ENCODE peak calls at places on chromosomes 6 and 20, in five cellular contexts. F is HCT116, G is H1, M is spleen, S is upper lobe of left lung. C is an unnamed sample.

GRCh38 chr6:145092554-145092953 is 642.8 kb downstream of the EPM2A start:
- DNase-seq in F (no peak), G (no peak), M (no peak), S (no peak), C (no peak)

GRCh38 chr6:108785653-108786052 is 62.6 kb upstream of the ARMC2 start:
- DNase-seq in F (no peak), G (no peak), M (no peak), S (no peak), C (no peak)

GRCh38 chr20:64279826-64280459 is 24.4 kb downstream of the PCMTD2 start:
- DNase-seq in F (no peak), G (no peak), M (no peak), S (no peak), C (no peak)

GRCh38 chr20:52104546-52105044 is 87.0 kb downstream of the ZFP64 start:
- DNase-seq in F (no peak), G (peak), M (no peak), S (peak), C (no peak)

GRCh38 chr6:106181664-106182418 is 95.7 kb downstream of the PRDM1 start:
- DNase-seq in F (no peak), G (no peak), M (no peak), S (no peak), C (no peak)

GRCh38 chr6:151512481-151512880 is 18.7 kb downstream of the CCDC170 start:
- DNase-seq in F (no peak), G (no peak), M (no peak), S (no peak), C (no peak)

GRCh38 chr6:136950436-136950835 is 28.3 kb downstream of the SLC35D3 start:
- DNase-seq in F (no peak), G (no peak), M (no peak), S (no peak), C (no peak)

GRCh38 chr20:9617062-9617461 is 102.7 kb downstream of the LAMP5 start:
- DNase-seq in F (peak), G (no peak), M (no peak), S (no peak), C (peak)

GRCh38 chr6:132188865-132189264 is 212.4 kb downstream of the MOXD1 start:
- DNase-seq in F (peak), G (no peak), M (no peak), S (no peak), C (no peak)

GRCh38 chr6:138722425-138723371 is 50.9 kb upstream of the CCDC28A start:
- DNase-seq in F (peak), G (no peak), M (no peak), S (no peak), C (no peak)

GRCh38 chr6:119587537-119587936 is 238.0 kb upstream of the MAN1A1 start:
- DNase-seq in F (peak), G (no peak), M (no peak), S (no peak), C (no peak)

GRCh38 chr6:13415276-13415675 is 72.1 kb downstream of the GFOD1 start:
- DNase-seq in F (no peak), G (no peak), M (no peak), S (no peak), C (no peak)

GRCh38 chr6:111639266-111639665 is 33.6 kb upstream of the TRAF3IP2 start:
- DNase-seq in F (no peak), G (no peak), M (no peak), S (no peak), C (no peak)

GRCh38 chr6:90368001-90368400 is 71.4 kb upstream of the BACH2 start:
- DNase-seq in F (no peak), G (no peak), M (no peak), S (no peak), C (no peak)

GRCh38 chr6:142459267-142459666 is 157.5 kb downstream of the ADGRG6 start:
- DNase-seq in F (no peak), G (no peak), M (no peak), S (no peak), C (no peak)

GRCh38 chr6:107757910-107758309 is 66.2 kb downstream of the SCML4 start:
- DNase-seq in F (no peak), G (no peak), M (no peak), S (no peak), C (no peak)

GRCh38 chr6:82987951-82988350 is 77.7 kb downstream of the UBE3D start:
- DNase-seq in F (no peak), G (no peak), M (no peak), S (no peak), C (no peak)

GRCh38 chr6:106069478-106069877 is 16.7 kb upstream of the PRDM1 start:
- DNase-seq in F (no peak), G (no peak), M (no peak), S (no peak), C (no peak)

GRCh38 chr6:22320750-22321149 is 23.9 kb upstream of the PRL start:
- DNase-seq in F (peak), G (no peak), M (no peak), S (no peak), C (no peak)

GRCh38 chr6:43744490-43744889 is 25.5 kb upstream of the VEGFA start:
- DNase-seq in F (no peak), G (no peak), M (peak), S (no peak), C (peak)

GRCh38 chr6:97697450-97697849 is 414.4 kb upstream of the MMS22L start:
- DNase-seq in F (no peak), G (no peak), M (no peak), S (no peak), C (no peak)

GRCh38 chr20:25325073-25325472 is 65.6 kb downstream of the ABHD12 start:
- DNase-seq in F (no peak), G (no peak), M (no peak), S (no peak), C (no peak)

GRCh38 chr6:28263946-28264345 is 3.0 kb upstream of the ZSCAN26 start:
- DNase-seq in F (no peak), G (no peak), M (no peak), S (no peak), C (no peak)

GRCh38 chr20:21574443-21574842 is 60.6 kb upstream of the NKX2-2 start:
- DNase-seq in F (no peak), G (no peak), M (no peak), S (no peak), C (no peak)

GRCh38 chr6:8013763-8014162 is 50.4 kb downstream of the BLOC1S5 start:
- DNase-seq in F (no peak), G (no peak), M (no peak), S (no peak), C (no peak)

GRCh38 chr6:37175332-37176267 is 5.6 kb downstream of the PIM1 start:
- DNase-seq in F (no peak), G (no peak), M (peak), S (no peak), C (no peak)

GRCh38 chr6:158022749-158023596 is 41.3 kb downstream of the SYNJ2 start:
- DNase-seq in F (no peak), G (no peak), M (peak), S (no peak), C (no peak)

GRCh38 chr20:35568645-35569044 is 26.8 kb downstream of the ERGIC3 start:
- DNase-seq in F (peak), G (no peak), M (peak), S (no peak), C (no peak)

GRCh38 chr20:40225596-40225995 is 463.4 kb downstream of the MAFB start:
- DNase-seq in F (no peak), G (no peak), M (no peak), S (no peak), C (no peak)

GRCh38 chr20:56932575-56933330 is 303.6 kb downstream of the TFAP2C start:
- DNase-seq in F (no peak), G (no peak), M (no peak), S (no peak), C (no peak)

GRCh38 chr6:43308101-43308989 is at the start of gene CRIP3:
- DNase-seq in F (no peak), G (peak), M (peak), S (peak), C (no peak)

GRCh38 chr6:20126789-20127653 is 85.2 kb downstream of the MBOAT1 start:
- DNase-seq in F (peak), G (no peak), M (peak), S (peak), C (peak)

GRCh38 chr6:52361945-52362442 is at the start of gene PAQR8:
- DNase-seq in F (peak), G (no peak), M (peak), S (peak), C (peak)
- TF ChIP-seq POLR2AphosphoS5 in F (peak), G (no peak), M (peak), S (peak), C (no peak)

GRCh38 chr6:113858067-113858604 is 991 bp downstream of the MARCKS start:
- DNase-seq in F (no peak), G (no peak), M (peak), S (no peak), C (no peak)
- TF ChIP-seq POLR2A in F (no peak), G (no peak), M (no peak), S (no peak), C (no peak)

GRCh38 chr20:18971121-18971520 is 157.5 kb downstream of the SCP2D1 start:
- DNase-seq in F (no peak), G (no peak), M (no peak), S (no peak), C (no peak)

GRCh38 chr20:18971574-18971973 is 158.0 kb downstream of the SCP2D1 start:
- DNase-seq in F (no peak), G (no peak), M (no peak), S (no peak), C (no peak)

GRCh38 chr20:18972251-18972876 is 158.8 kb downstream of the SCP2D1 start:
- DNase-seq in F (no peak), G (no peak), M (no peak), S (no peak), C (no peak)

GRCh38 chr20:18974660-18975059 is 161.1 kb downstream of the SCP2D1 start:
- DNase-seq in F (no peak), G (no peak), M (no peak), S (no peak), C (no peak)

DNA sequence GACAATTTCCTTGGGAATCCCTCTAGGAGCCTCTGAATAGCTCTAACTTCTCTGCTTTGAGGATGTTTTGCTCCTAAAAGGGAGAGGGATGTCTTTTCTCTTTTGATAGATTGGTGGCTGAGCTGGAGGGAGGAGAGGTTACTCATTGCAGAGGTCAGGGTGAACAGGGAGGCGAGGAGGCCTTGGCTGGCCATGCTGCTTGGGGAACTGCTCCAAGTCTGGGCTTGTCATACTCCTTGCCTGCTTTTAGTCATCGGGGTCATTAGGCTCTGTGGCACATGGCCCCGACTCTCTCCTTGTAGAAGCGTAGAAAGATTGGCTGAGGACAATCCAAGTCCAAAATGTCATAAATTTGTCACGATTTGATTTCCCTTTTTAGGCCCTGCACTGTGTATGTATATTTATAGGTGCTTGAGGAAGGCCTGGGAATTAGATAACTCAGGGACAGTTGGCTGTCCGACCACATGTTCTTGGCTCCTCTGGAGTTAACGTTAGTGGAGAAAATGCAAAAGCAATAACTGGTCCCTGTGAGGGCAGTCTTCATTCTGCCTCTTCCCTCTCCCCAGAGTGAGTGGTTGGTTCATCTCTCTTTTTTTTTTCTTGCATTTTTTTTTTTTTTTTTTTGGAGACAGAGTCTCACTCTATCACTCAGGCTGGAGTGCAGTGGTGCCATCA is 160.1 kb downstream of the SCP2D1 start:
- DNase-seq in F (no peak), G (no peak), M (no peak), S (no peak), C (peak)
- H3K27ac ChIP-seq in F (no peak), G (no peak), M (peak), S (no peak), C (peak)

DNA sequence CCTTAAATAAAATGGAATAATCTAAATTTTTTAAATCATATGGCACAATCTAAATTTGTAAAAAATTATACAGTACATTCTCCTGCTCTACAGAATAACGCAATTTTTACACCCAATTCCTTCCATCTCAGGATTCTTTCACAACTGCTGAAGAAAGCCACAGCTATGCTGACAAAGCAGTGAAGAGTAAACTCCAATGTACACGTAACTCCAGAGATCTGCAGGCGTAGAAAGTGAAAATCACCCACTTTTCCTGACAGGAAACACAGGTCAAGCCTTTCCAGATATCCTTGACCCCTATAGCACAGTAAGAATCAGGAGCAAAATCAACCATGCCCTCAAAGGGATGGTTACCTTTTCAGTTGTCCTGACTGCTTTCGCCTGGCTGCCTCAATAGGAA is 27.4 kb downstream of the EPHA7 start:
- DNase-seq in F (no peak), G (no peak), M (no peak), S (no peak), C (no peak)
- TF ChIP-seq POLR2AphosphoS5 in F (no peak), G (no peak), M (no peak), S (no peak), C (no peak)

C was measured in suprapubic skin.